ENCODE peak calls at places on chromosomes 6 and 20, in ten cellular contexts. X is H1; M is CD4-positive, CD25-positive, alpha-beta regulatory T cell; U is fibroblast of lung; H is ovary; Y is GM23248; O is uterus; P is spleen; Z is heart left ventricle; K is heart right ventricle. E is an unnamed sample.
A peak's percentile ranks its signal among the peaks of the same experiment; 100 is the strongest.

GRCh38 chr20:17498181-17498580 is 33.0 kb downstream of the BFSP1 start:
- DNase-seq in X (no peak), M (no peak), U (no peak), H (no peak), Y (peak; percentile 77), O (no peak), P (no peak), Z (no peak), K (no peak), E (no peak)

GRCh38 chr6:78947529-78947928 is 80.2 kb downstream of the IRAK1BP1 start:
- DNase-seq in X (no peak), M (no peak), U (peak; percentile 51), H (no peak), Y (peak; percentile 8), O (no peak), P (no peak), Z (no peak), K (no peak), E (no peak)

GRCh38 chr6:84547341-84547794 is 217.0 kb downstream of the TBX18 start:
- DNase-seq in X (no peak), M (no peak), U (peak; percentile 71), H (no peak), Y (no peak), O (no peak), P (no peak), Z (no peak), K (no peak), E (no peak)

GRCh38 chr20:52332649-52333048 is 141.1 kb upstream of the ZFP64 start:
- DNase-seq in X (no peak), M (no peak), U (no peak), H (no peak), Y (no peak), O (no peak), P (no peak), Z (no peak), K (no peak), E (no peak)

GRCh38 chr20:37901667-37902503 is 1.0 kb upstream of the VSTM2L start:
- DNase-seq in X (no peak), M (peak; percentile 55), U (peak; percentile 72), H (no peak), Y (peak; percentile 81), O (peak; percentile 26), P (no peak), Z (no peak), K (no peak), E (peak; percentile 40)

GRCh38 chr6:139060332-139060731 is 31.8 kb downstream of the ABRACL start:
- DNase-seq in X (no peak), M (no peak), U (peak; percentile 93), H (no peak), Y (peak; percentile 91), O (no peak), P (no peak), Z (no peak), K (no peak), E (peak; percentile 89)

GRCh38 chr20:38229376-38230252 is 30.9 kb downstream of the KIAA1755 start:
- DNase-seq in X (no peak), M (no peak), U (no peak), H (no peak), Y (peak; percentile 50), O (no peak), P (peak; percentile 34), Z (no peak), K (no peak), E (peak; percentile 74)

GRCh38 chr6:138088307-138088744 is 18.9 kb downstream of the PERP start:
- DNase-seq in X (no peak), M (no peak), U (peak; percentile 90), H (no peak), Y (peak; percentile 83), O (no peak), P (no peak), Z (no peak), K (no peak), E (peak; percentile 80)

GRCh38 chr6:157099912-157100593 is 223.3 kb downstream of the TMEM242 start:
- DNase-seq in X (no peak), M (peak; percentile 88), U (peak; percentile 27), H (no peak), Y (no peak), O (no peak), P (no peak), Z (no peak), K (no peak), E (no peak)

GRCh38 chr6:154071236-154071635 is 32.2 kb downstream of the OPRM1 start:
- DNase-seq in X (no peak), M (no peak), U (no peak), H (no peak), Y (no peak), O (no peak), P (no peak), Z (no peak), K (no peak), E (no peak)

GRCh38 chr6:13538600-13538999 is 35.8 kb upstream of the SIRT5 start:
- DNase-seq in X (no peak), M (no peak), U (no peak), H (no peak), Y (no peak), O (no peak), P (no peak), Z (no peak), K (no peak), E (no peak)

GRCh38 chr6:57173056-57173885 is 1.1 kb downstream of the BAG2 start:
- DNase-seq in X (no peak), M (peak; percentile 73), U (peak; percentile 36), H (no peak), Y (peak; percentile 60), O (no peak), P (peak; percentile 79), Z (peak; percentile 16), K (no peak), E (peak; percentile 60)

GRCh38 chr20:50982372-50982771 is 23.8 kb downstream of the MOCS3 start:
- DNase-seq in X (no peak), M (no peak), U (peak; percentile 67), H (no peak), Y (peak; percentile 96), O (no peak), P (no peak), Z (no peak), K (no peak), E (peak; percentile 71)

GRCh38 chr6:30875244-30876038 is 8.9 kb upstream of the DDR1 start:
- DNase-seq in X (no peak), M (no peak), U (no peak), H (no peak), Y (no peak), O (no peak), P (no peak), Z (no peak), K (no peak), E (no peak)

GRCh38 chr20:55961351-55962320 is 43.7 kb downstream of the CBLN4 start:
- DNase-seq in X (no peak), M (no peak), U (no peak), H (peak; percentile 50), Y (no peak), O (peak; percentile 59), P (no peak), Z (no peak), K (no peak), E (no peak)
- H3K9me3 ChIP-seq in X (peaks cover 58% of the 10 kb centered on the region), M (no peaks in the 10 kb centered on the region), U (no peaks in the 10 kb centered on the region), H (no peaks in the 10 kb centered on the region), Y (no peaks in the 10 kb centered on the region), O (no peaks in the 10 kb centered on the region), P (no peaks in the 10 kb centered on the region), Z (no peaks in the 10 kb centered on the region), K (no peaks in the 10 kb centered on the region), E (peaks cover 5% of the 10 kb centered on the region)

DNA sequence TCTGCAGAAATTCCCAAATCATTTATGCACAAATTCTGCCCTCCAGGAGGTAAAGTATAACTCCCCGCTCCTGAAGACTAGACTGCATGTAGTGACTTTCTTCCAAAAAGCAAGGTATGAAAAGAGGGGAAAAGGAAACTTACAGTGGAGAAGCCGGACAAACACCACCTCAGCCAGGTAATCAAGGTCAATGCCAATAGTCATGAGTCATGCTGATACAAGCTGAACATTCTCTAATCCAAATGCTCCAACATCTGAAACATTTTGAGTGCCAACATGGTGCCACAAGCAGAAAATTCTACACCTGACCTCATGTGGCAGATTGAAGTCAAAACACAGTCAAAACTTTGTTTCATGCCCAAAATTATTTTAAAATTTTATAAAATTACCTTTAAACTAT is 165.6 kb downstream of the FOXA2 start:
- DNase-seq in X (no peak), M (no peak), U (no peak), H (no peak), Y (no peak), O (no peak), P (no peak), Z (no peak), K (no peak), E (no peak)
- H3K27me3 ChIP-seq in X (peaks cover 6% of the 10 kb centered on the region), M (no peaks in the 10 kb centered on the region), U (no peaks in the 10 kb centered on the region), H (no peaks in the 10 kb centered on the region), Y (no peaks in the 10 kb centered on the region), O (no peaks in the 10 kb centered on the region), P (no peaks in the 10 kb centered on the region), Z (no peaks in the 10 kb centered on the region), K (peaks cover 11% of the 10 kb centered on the region), E (peaks cover 5% of the 10 kb centered on the region)

DNA sequence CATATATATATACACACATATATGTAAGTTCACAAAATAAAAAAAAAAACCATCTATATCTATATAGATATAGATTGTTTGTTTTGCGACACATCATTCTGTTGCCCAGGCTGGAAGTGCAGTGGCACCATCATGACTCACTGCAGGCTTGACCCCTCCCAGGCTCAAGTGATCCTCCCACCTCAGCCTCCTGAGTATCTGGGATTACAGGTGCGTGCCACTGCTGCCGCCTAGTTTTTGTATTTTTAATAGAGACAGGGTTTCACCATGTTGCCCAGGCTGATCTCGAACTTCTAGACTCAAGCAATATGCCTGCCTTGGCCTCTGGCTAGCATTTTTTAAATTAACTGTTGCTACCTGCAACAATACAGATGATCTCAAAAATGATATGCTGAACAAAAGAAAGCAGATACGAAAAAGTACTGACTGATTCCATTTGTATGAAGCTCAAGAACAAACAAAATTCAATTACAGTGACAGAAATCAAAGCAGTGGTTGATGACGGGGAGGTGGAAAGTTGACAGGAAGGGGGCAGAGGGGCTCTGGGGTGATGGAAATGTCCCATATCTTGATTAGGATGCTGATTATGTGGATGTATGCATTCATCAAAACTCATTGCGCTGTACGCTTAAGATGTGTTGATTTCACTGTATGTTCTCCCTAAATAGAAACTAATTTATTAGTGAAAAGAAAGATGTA is 49.6 kb downstream of the ATXN1 start:
- DNase-seq in X (no peak), M (no peak), U (no peak), H (no peak), Y (peak; percentile 27), O (no peak), P (no peak), Z (no peak), K (no peak), E (peak; percentile 43)
- H3K4me3 ChIP-seq in X (no peak overlapping the region), M (peak overlapping the region; percentile 82), U (no peak overlapping the region), H (no peak overlapping the region), Y (peak overlapping the region; percentile 62), O (no peak overlapping the region), P (no peak overlapping the region), Z (no peak overlapping the region), K (no peak overlapping the region), E (peak overlapping the region; percentile 74)

DNA sequence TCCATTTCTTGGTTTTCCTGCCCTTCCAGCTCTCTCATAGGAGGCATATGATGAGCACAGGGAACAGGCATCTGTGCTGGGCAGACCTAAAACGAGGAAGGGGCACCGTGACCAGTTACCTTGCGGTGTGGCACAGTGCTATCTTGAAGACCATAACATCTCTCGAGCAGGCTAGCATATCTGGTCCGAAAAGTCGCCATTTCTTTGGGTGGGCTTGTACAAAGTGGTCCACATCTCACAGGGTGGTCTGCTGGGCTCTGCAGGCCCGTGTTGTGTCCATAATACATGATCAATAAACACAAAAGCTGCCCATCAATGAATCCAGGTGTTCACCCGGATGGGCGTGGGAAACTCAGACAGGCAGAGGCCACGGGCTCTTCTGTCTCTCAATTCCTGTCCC is 115.7 kb downstream of the PHACTR3 start:
- DNase-seq in X (no peak), M (no peak), U (no peak), H (no peak), Y (no peak), O (no peak), P (no peak), Z (no peak), K (no peak), E (no peak)
- H3K9me3 ChIP-seq in X (peaks cover 82% of the 10 kb centered on the region), M (no peaks in the 10 kb centered on the region), U (no peaks in the 10 kb centered on the region), H (no peaks in the 10 kb centered on the region), Y (no peaks in the 10 kb centered on the region), O (no peaks in the 10 kb centered on the region), P (no peaks in the 10 kb centered on the region), Z (no peaks in the 10 kb centered on the region), K (no peaks in the 10 kb centered on the region), E (no peaks in the 10 kb centered on the region)

E was measured in adipocyte.